ENCODE peak calls at places on chromosomes 7 and 10, in seven cellular contexts. K, Z, L, Y, Q, H and T are unnamed samples.

GRCh38 chr7:95012001-95012400 is 104.6 kb downstream of the PPP1R9A start:
- DNase-seq in Q (no peak), Y (no peak), Z (no peak), K (no peak), L (no peak), H (no peak), T (no peak)

GRCh38 chr7:90582164-90582563 is 14.0 kb upstream of the CDK14 start:
- DNase-seq in Y (no peak), Q (no peak), Z (peak), H (no peak), L (no peak), K (no peak), T (no peak)

GRCh38 chr7:114922652-114923402 is 933 bp downstream of the MDFIC start:
- DNase-seq in Z (peak), H (no peak), Y (peak), K (peak), L (peak), Q (peak), T (peak)

GRCh38 chr7:79317728-79318127 is 135.7 kb downstream of the MAGI2 start:
- DNase-seq in K (no peak), Z (peak), H (peak), Y (peak), L (no peak), Q (no peak), T (no peak)

GRCh38 chr7:116271161-116271979 is 61.0 kb downstream of the TES start:
- DNase-seq in H (no peak), K (no peak), Y (no peak), Q (no peak), L (no peak), Z (no peak), T (no peak)

GRCh38 chr10:29517352-29517923 is 117.3 kb downstream of the SVIL start:
- DNase-seq in H (peak), L (no peak), Q (no peak), Z (peak), K (no peak), Y (peak), T (no peak)

GRCh38 chr10:13100349-13101294 is 659 bp downstream of the OPTN start:
- DNase-seq in K (peak), Y (peak), Z (peak), L (peak), H (no peak), Q (no peak), T (peak)

GRCh38 chr10:17470246-17470645 is 15.9 kb upstream of the ST8SIA6 start:
- DNase-seq in H (no peak), Z (no peak), K (no peak), Y (no peak), L (no peak), Q (no peak), T (no peak)

GRCh38 chr7:106811472-106811871 is 53.6 kb upstream of the PIK3CG start:
- DNase-seq in Z (no peak), K (no peak), Y (no peak), H (no peak), Q (no peak), L (no peak), T (no peak)

GRCh38 chr7:84188811-84189405 is 5.7 kb downstream of the SEMA3A start:
- DNase-seq in H (no peak), Z (peak), Q (no peak), L (no peak), Y (no peak), K (no peak), T (no peak)

GRCh38 chr10:59561397-59562121 is 148.1 kb downstream of the SLC16A9 start:
- DNase-seq in Y (no peak), K (no peak), Q (no peak), Z (peak), H (no peak), L (no peak), T (no peak)

GRCh38 chr7:155815332-155816191 is 3.3 kb upstream of the SHH start:
- DNase-seq in H (no peak), Q (peak), Y (peak), Z (peak), K (peak), L (no peak), T (peak)

GRCh38 chr7:24143547-24143946 is 140.4 kb upstream of the NPY start:
- DNase-seq in Q (no peak), H (no peak), Z (no peak), Y (no peak), K (no peak), L (no peak), T (no peak)

GRCh38 chr10:119595715-119596515 is 849 bp downstream of the TIAL1 start:
- DNase-seq in L (peak), Z (peak), Q (peak), H (no peak), Y (peak), K (peak), T (peak)

GRCh38 chr7:80905334-80905733 is 13.5 kb downstream of the SEMA3C start:
- DNase-seq in Q (no peak), H (no peak), K (no peak), Y (no peak), Z (no peak), L (no peak), T (no peak)

GRCh38 chr7:139080905-139081304 is 28.6 kb downstream of the ZC3HAV1 start:
- DNase-seq in K (no peak), Q (no peak), L (no peak), Y (no peak), Z (no peak), H (no peak), T (no peak)

GRCh38 chr7:139081584-139081983 is 27.9 kb downstream of the ZC3HAV1 start:
- DNase-seq in Y (no peak), Q (no peak), L (no peak), Z (no peak), K (no peak), H (no peak), T (no peak)

GRCh38 chr7:139079861-139080260 is 29.7 kb downstream of the ZC3HAV1 start:
- DNase-seq in Z (no peak), L (no peak), Y (no peak), H (no peak), K (no peak), Q (no peak), T (no peak)

GRCh38 chr7:139078399-139078798 is 31.1 kb downstream of the ZC3HAV1 start:
- DNase-seq in L (no peak), Y (no peak), H (no peak), K (no peak), Z (no peak), Q (no peak), T (no peak)

GRCh38 chr7:139078911-139079310 is 30.6 kb downstream of the ZC3HAV1 start:
- DNase-seq in Q (no peak), K (no peak), Y (no peak), H (no peak), L (peak), Z (no peak), T (no peak)
- TF ChIP-seq POLR2AphosphoS5 in Q (no peak), K (no peak), Y (no peak), H (no peak), L (no peak), Z (no peak), T (no peak)

GRCh38 chr7:76343931-76344321 is 14.9 kb downstream of the YWHAG start:
- DNase-seq in Z (no peak), L (no peak), H (no peak), Q (no peak), K (no peak), Y (no peak), T (no peak)

GRCh38 chr7:76347710-76348109 is 11.1 kb downstream of the YWHAG start:
- DNase-seq in Q (no peak), K (no peak), Y (no peak), L (no peak), H (no peak), Z (no peak), T (no peak)

GRCh38 chr7:76346778-76347177 is 12.0 kb downstream of the YWHAG start:
- DNase-seq in Q (no peak), Z (peak), L (no peak), K (no peak), H (no peak), Y (no peak), T (no peak)

GRCh38 chr7:76343294-76343930 is 15.4 kb downstream of the YWHAG start:
- DNase-seq in Y (no peak), Q (no peak), H (no peak), K (no peak), L (no peak), Z (no peak), T (no peak)

GRCh38 chr7:76346097-76346496 is 12.7 kb downstream of the YWHAG start:
- DNase-seq in Y (no peak), K (peak), L (no peak), Z (no peak), H (no peak), Q (no peak), T (peak)
- TF ChIP-seq POLR2AphosphoS5 in Y (no peak), K (no peak), L (no peak), Z (no peak), H (no peak), Q (no peak), T (no peak)

GRCh38 chr7:100570954-100571828 is 2.5 kb downstream of the SAP25 start:
- DNase-seq in Q (no peak), Y (peak), H (no peak), Z (no peak), K (no peak), L (no peak), T (no peak)
- TF ChIP-seq POLR2AphosphoS5 in Q (no peak), Y (no peak), H (no peak), Z (no peak), K (no peak), L (no peak), T (no peak)

GRCh38 chr10:76721891-76722505 is 915.6 kb downstream of the KCNMA1 start:
- DNase-seq in H (no peak), L (no peak), Q (no peak), Y (no peak), Z (no peak), K (no peak), T (no peak)

GRCh38 chr10:76727009-76727408 is 910.6 kb downstream of the KCNMA1 start:
- DNase-seq in H (no peak), Z (no peak), L (no peak), K (no peak), Q (no peak), Y (no peak), T (no peak)

GRCh38 chr10:76729804-76730203 is 907.8 kb downstream of the KCNMA1 start:
- DNase-seq in L (no peak), Y (no peak), K (no peak), H (no peak), Z (no peak), Q (no peak), T (no peak)

GRCh38 chr10:76719021-76719420 is 918.6 kb downstream of the KCNMA1 start:
- DNase-seq in L (no peak), K (no peak), Z (no peak), Y (no peak), Q (no peak), H (no peak), T (no peak)

GRCh38 chr10:76723781-76724336 is 913.7 kb downstream of the KCNMA1 start:
- DNase-seq in Q (no peak), L (no peak), Y (peak), Z (no peak), H (no peak), K (no peak), T (no peak)
- TF ChIP-seq POLR2AphosphoS5 in Q (no peak), L (no peak), Y (no peak), Z (no peak), H (no peak), K (no peak), T (no peak)

GRCh38 chr10:71239131-71239915 is 27.0 kb downstream of the UNC5B start:
- DNase-seq in Q (no peak), Z (no peak), L (no peak), K (no peak), H (no peak), Y (no peak), T (no peak)

GRCh38 chr10:71239946-71240795 is 27.8 kb downstream of the UNC5B start:
- DNase-seq in Y (no peak), L (no peak), K (no peak), Q (no peak), H (no peak), Z (peak), T (no peak)

GRCh38 chr10:71241899-71242620 is 29.7 kb downstream of the UNC5B start:
- DNase-seq in L (no peak), Q (no peak), Z (peak), Y (no peak), K (no peak), H (no peak), T (no peak)

GRCh38 chr10:71242621-71243009 is 30.2 kb downstream of the UNC5B start:
- DNase-seq in Y (peak), Q (no peak), L (no peak), K (no peak), H (no peak), Z (no peak), T (no peak)

GRCh38 chr10:71241114-71241898 is 28.9 kb downstream of the UNC5B start:
- DNase-seq in Q (no peak), K (no peak), H (no peak), Z (peak), Y (no peak), L (no peak), T (no peak)
- TF ChIP-seq POLR2AphosphoS5 in Q (no peak), K (peak), H (no peak), Z (no peak), Y (no peak), L (no peak), T (no peak)

DNA sequence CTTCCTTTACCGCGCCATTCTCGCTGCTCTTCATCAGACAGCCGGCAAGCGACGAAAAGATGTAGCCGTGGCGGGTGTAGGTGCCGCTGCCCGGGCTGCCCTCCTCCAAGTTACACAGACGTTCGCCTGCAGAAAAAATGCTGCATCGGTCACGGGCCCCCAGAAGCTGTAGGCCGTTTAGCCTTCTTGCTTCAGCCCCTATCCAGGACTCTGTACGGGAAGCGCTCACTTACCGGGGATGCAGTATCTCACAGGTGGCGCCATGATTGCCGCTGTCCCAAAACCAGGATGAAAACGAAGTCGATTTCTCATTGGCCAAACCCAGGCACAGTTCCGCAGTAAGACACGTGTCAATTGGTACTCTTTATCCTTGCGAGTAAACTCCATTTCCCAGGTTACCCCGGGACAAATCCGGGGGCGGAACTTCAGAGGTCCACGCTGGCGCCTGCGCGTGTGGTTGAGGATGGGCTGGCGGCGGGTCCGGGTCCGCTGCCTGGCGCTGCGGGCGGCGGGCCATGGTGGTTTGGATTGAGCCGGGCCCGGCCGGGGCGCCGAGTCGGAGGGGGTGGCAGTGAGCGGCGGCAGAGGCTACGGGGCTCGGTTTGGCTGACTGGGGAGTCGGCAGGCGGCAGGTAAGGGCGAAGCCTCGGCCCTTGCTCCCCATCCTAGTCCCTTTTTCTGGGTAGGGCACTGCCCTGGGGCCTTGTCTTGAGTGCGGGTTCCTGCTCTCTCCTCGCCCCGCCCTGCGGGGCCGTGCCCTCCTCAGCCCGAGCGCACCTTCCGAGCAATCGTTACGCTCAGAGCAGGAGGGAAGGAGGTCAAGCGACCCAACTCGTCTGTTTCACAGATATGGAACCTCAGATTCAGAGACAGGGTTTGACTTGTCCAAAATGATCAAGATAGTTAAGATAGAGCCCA is at the start of the genes EXOSC1 and ZDHHC16:
- DNase-seq in Y (peak), L (peak), H (peak), Q (peak), K (peak), Z (peak), T (peak)
- TF ChIP-seq POLR2AphosphoS5 in Y (peak), L (no peak), H (peak), Q (peak), K (peak), Z (peak), T (peak)

GRCh38 chr7:157670490-157671357 is 333.9 kb downstream of the DNAJB6 start:
- DNase-seq in K (no peak), L (no peak), Q (no peak), H (no peak), Y (no peak), Z (no peak), T (no peak)
- TF ChIP-seq POLR2AphosphoS5 in K (no peak), L (no peak), Q (no peak), H (no peak), Y (no peak), Z (no peak), T (no peak)